ENCODE peak calls at places on chromosomes 4 and X, in four cellular contexts. M is K562, J is HCT116, S is SK-N-SH. W is an unnamed sample.
A peak's percentile ranks its signal among the peaks of the same experiment; 100 is the strongest.

GRCh38 chr4:86653237-86653865 is 59.2 kb downstream of the PTPN13 start:
- DNase-seq in M (peak; percentile 41), J (peak; percentile 6), S (peak; percentile 1), W (peak; percentile 3)

GRCh38 chrX:119552508-119552907 is 12.7 kb downstream of the STEEP1 start:
- DNase-seq in M (no peak), J (no peak), S (no peak), W (no peak)

GRCh38 chr4:140296871-140297570 is 76.4 kb upstream of the SCOC start:
- DNase-seq in M (peak; percentile 26), J (peak; percentile 29), S (no peak), W (no peak)

GRCh38 chr4:8085491-8086479 is 72.8 kb downstream of the ABLIM2 start:
- DNase-seq in M (no peak), J (no peak), S (no peak), W (peak; percentile 24)

GRCh38 chr4:36854554-36854953 is 390.0 kb upstream of the NWD2 start:
- DNase-seq in M (no peak), J (no peak), S (no peak), W (no peak)

GRCh38 chr4:123877561-123877960 is 481.0 kb downstream of the SPRY1 start:
- DNase-seq in M (no peak), J (no peak), S (no peak), W (no peak)

GRCh38 chr4:72383439-72383838 is 185.6 kb downstream of the ADAMTS3 start:
- DNase-seq in M (no peak), J (no peak), S (no peak), W (no peak)

GRCh38 chrX:4909245-4909830 is 1195.9 kb upstream of the PRKX start:
- DNase-seq in M (no peak), J (no peak), S (no peak), W (no peak)

GRCh38 chrX:17544831-17545230 is 169.8 kb downstream of the NHS start:
- DNase-seq in M (no peak), J (no peak), S (no peak), W (peak; percentile 6)

GRCh38 chr4:1043162-1043561 is 31.7 kb downstream of the FGFRL1 start:
- DNase-seq in M (no peak), J (no peak), S (no peak), W (no peak)

GRCh38 chrX:28966335-28966734 is 379.1 kb downstream of the IL1RAPL1 start:
- DNase-seq in M (no peak), J (no peak), S (no peak), W (no peak)

GRCh38 chr4:152436384-152436783 is 99.5 kb downstream of the FBXW7 start:
- DNase-seq in M (no peak), J (no peak), S (no peak), W (no peak)

GRCh38 chrX:150704030-150704613 is 10.9 kb downstream of the MTMR1 start:
- DNase-seq in M (no peak), J (no peak), S (no peak), W (no peak)

GRCh38 chr4:85928775-85929585 is 430.9 kb downstream of the MAPK10 start:
- DNase-seq in M (no peak), J (no peak), S (no peak), W (peak; percentile 54)

GRCh38 chr4:80566203-80566872 is 230.8 kb downstream of the CFAP299 start:
- DNase-seq in M (no peak), J (no peak), S (no peak), W (no peak)

GRCh38 chr4:123342498-123342897 is 54.1 kb upstream of the SPRY1 start:
- DNase-seq in M (no peak), J (no peak), S (no peak), W (peak; percentile 69)

GRCh38 chrX:153469811-153470410 is 465 bp downstream of the HAUS7 start:
- DNase-seq in M (peak; percentile 65), J (no peak), S (peak; percentile 55), W (no peak)

GRCh38 chrX:53882331-53882730 is 161.9 kb downstream of the PHF8 start:
- DNase-seq in M (no peak), J (no peak), S (no peak), W (peak; percentile 86)

GRCh38 chrX:81957900-81958545 is 756.1 kb downstream of the SH3BGRL start:
- DNase-seq in M (no peak), J (no peak), S (peak; percentile 24), W (no peak)

GRCh38 chr4:109801895-109802319 is at the start of gene CFI:
- DNase-seq in M (no peak), J (no peak), S (no peak), W (peak; percentile 95)

GRCh38 chr4:41400296-41400695 is 137.7 kb upstream of the LIMCH1 start:
- DNase-seq in M (no peak), J (no peak), S (no peak), W (no peak)

GRCh38 chr4:52877694-52878093 is 15.6 kb downstream of the RASL11B start:
- DNase-seq in M (no peak), J (no peak), S (no peak), W (no peak)

GRCh38 chrX:14362731-14363130 is 166.6 kb upstream of the GLRA2 start:
- DNase-seq in M (no peak), J (no peak), S (no peak), W (no peak)

GRCh38 chrX:154449618-154450017 is 5.7 kb downstream of the FAM50A start:
- DNase-seq in M (no peak), J (no peak), S (no peak), W (no peak)

GRCh38 chrX:45632506-45632905 is 431.8 kb upstream of the DIPK2B start:
- DNase-seq in M (no peak), J (no peak), S (no peak), W (no peak)

GRCh38 chr4:111500871-111501270 is 644.4 kb upstream of the FAM241A start:
- DNase-seq in M (no peak), J (no peak), S (no peak), W (no peak)

GRCh38 chr4:123559955-123560669 is 163.5 kb downstream of the SPRY1 start:
- DNase-seq in M (no peak), J (no peak), S (no peak), W (peak; percentile 68)

GRCh38 chr4:183141997-183142396 is 42.9 kb downstream of the WWC2 start:
- DNase-seq in M (no peak), J (no peak), S (no peak), W (no peak)
- H3K4me2 ChIP-seq in M (no peak overlapping the region), J (no peak overlapping the region), S (peak overlapping the region; percentile 55), W (no peak overlapping the region)

GRCh38 chr4:84503495-84504437 is 4.7 kb upstream of the NKX6-1 start:
- DNase-seq in M (peak; percentile 61), J (peak; percentile 62), S (peak; percentile 65), W (peak; percentile 46)
- TF ChIP-seq ELF1 in M (no peak), J (no peak), S (no peak), W (no peak)

GRCh38 chr4:24559889-24560288 is 24.5 kb downstream of the DHX15 start:
- DNase-seq in M (no peak), J (no peak), S (no peak), W (no peak)
- H3K4me2 ChIP-seq in M (no peak overlapping the region), J (no peak overlapping the region), S (no peak overlapping the region), W (no peak overlapping the region)

GRCh38 chr4:117422272-117422671 is 336.9 kb upstream of the TRAM1L1 start:
- DNase-seq in M (no peak), J (no peak), S (no peak), W (no peak)
- TF ChIP-seq ELF1 in M (no peak), J (no peak), S (no peak), W (no peak)

GRCh38 chrX:68432648-68433047 is 647 bp downstream of the OPHN1 start:
- DNase-seq in M (peak; percentile 13), J (no peak), S (peak; percentile 23), W (no peak)

GRCh38 chrX:68433155-68433980 is at the start of gene OPHN1:
- DNase-seq in M (peak; percentile 57), J (peak; percentile 55), S (peak; percentile 70), W (peak; percentile 29)

GRCh38 chrX:68429216-68429615 is 4.1 kb downstream of the OPHN1 start:
- DNase-seq in M (no peak), J (no peak), S (no peak), W (no peak)

GRCh38 chrX:68433981-68434299 is 645 bp upstream of the OPHN1 start:
- DNase-seq in M (no peak), J (no peak), S (no peak), W (no peak)

GRCh38 chrX:68431836-68432235 is 1.5 kb downstream of the OPHN1 start:
- DNase-seq in M (no peak), J (no peak), S (no peak), W (no peak)
- H3K4me2 ChIP-seq in M (no peak overlapping the region), J (peak overlapping the region; percentile 84), S (no peak overlapping the region), W (peak overlapping the region; percentile 7)

GRCh38 chr4:26782168-26782829 is 78.3 kb upstream of the STIM2 start:
- DNase-seq in M (peak; percentile 61), J (no peak), S (peak; percentile 33), W (no peak)

GRCh38 chr4:26780524-26780923 is 80.1 kb upstream of the STIM2 start:
- DNase-seq in M (no peak), J (no peak), S (no peak), W (no peak)

GRCh38 chr4:26779224-26779623 is 81.4 kb upstream of the STIM2 start:
- DNase-seq in M (no peak), J (no peak), S (no peak), W (no peak)

GRCh38 chr4:26782830-26783202 is 77.8 kb upstream of the STIM2 start:
- DNase-seq in M (no peak), J (no peak), S (no peak), W (no peak)

DNA sequence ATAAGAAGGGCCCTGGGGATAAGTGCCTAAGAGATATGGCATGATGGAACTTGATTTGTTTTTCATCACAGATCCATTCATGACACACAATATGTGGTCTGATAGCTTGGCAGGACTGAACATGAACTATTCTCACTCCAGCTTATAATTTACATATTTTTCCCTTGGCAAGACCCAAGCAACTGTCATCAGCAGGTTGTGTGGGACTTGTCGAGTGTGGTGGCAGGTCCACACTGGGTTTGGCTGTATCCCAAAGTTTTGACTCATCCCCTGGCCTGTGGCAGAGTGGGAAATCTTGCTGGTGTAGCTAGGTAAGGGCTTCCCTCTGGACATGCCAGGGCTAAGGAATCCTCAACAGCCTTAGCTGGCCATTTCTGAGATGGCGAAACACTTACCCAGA is 81.0 kb upstream of the STIM2 start:
- DNase-seq in M (no peak), J (peak; percentile 12), S (no peak), W (no peak)
- TF ChIP-seq ELF1 in M (no peak), J (no peak), S (no peak), W (no peak)

GRCh38 chrX:74505437-74505836 is 84.1 kb downstream of the SLC16A2 start:
- DNase-seq in M (no peak), J (no peak), S (no peak), W (no peak)
- H3K4me2 ChIP-seq in M (no peak overlapping the region), J (no peak overlapping the region), S (no peak overlapping the region), W (no peak overlapping the region)

W was measured in HepG2.